ENCODE peak calls at places on chromosomes 16 and 17, in six cellular contexts. T is PC-3, B is SK-N-SH, V is GM23338, Z is MM.1S, D is GM23248. W is an unnamed sample.
A peak's percentile ranks its signal among the peaks of the same experiment; 100 is the strongest.

GRCh38 chr17:15966183-15966878 is 21.4 kb downstream of the ADORA2B start:
- DNase-seq in T (peak; percentile 93), B (no peak), V (peak; percentile 96), Z (no peak), D (no peak), W (peak; percentile 89)

GRCh38 chr17:633133-633532 is 81.5 kb downstream of the VPS53 start:
- DNase-seq in T (no peak), B (no peak), V (no peak), Z (no peak), D (peak; percentile 3), W (no peak)

GRCh38 chr17:82981141-82981540 is 98.3 kb upstream of the METRNL start:
- DNase-seq in T (no peak), B (peak; percentile 14), V (no peak), Z (no peak), D (no peak), W (no peak)

GRCh38 chr17:9291912-9292562 is 270.7 kb downstream of the NTN1 start:
- DNase-seq in T (peak; percentile 39), B (peak; percentile 67), V (peak; percentile 60), Z (no peak), D (peak; percentile 49), W (peak; percentile 44)

GRCh38 chr17:64572682-64573154 is 65.9 kb downstream of the CEP95 start:
- DNase-seq in T (peak; percentile 70), B (no peak), V (no peak), Z (no peak), D (peak; percentile 87), W (no peak)

GRCh38 chr16:17939723-17940122 is 396.8 kb downstream of the NPIPA8 start:
- DNase-seq in T (no peak), B (no peak), V (no peak), Z (peak; percentile 31), D (no peak), W (no peak)

GRCh38 chr17:53119773-53120172 is 703.0 kb upstream of the KIF2B start:
- DNase-seq in T (no peak), B (no peak), V (no peak), Z (no peak), D (no peak), W (no peak)

GRCh38 chr17:71975331-71975801 is 145.5 kb upstream of the SOX9 start:
- DNase-seq in T (peak; percentile 73), B (no peak), V (peak; percentile 4), Z (no peak), D (peak; percentile 82), W (peak; percentile 10)

GRCh38 chr17:27379863-27380533 is 76.2 kb upstream of the KSR1 start:
- DNase-seq in T (peak; percentile 61), B (peak; percentile 80), V (peak; percentile 18), Z (no peak), D (peak; percentile 75), W (peak; percentile 77)

GRCh38 chr16:15701975-15702970 is 52.2 kb downstream of the NDE1 start:
- DNase-seq in T (no peak), B (no peak), V (no peak), Z (no peak), D (peak; percentile 41), W (no peak)

DNA sequence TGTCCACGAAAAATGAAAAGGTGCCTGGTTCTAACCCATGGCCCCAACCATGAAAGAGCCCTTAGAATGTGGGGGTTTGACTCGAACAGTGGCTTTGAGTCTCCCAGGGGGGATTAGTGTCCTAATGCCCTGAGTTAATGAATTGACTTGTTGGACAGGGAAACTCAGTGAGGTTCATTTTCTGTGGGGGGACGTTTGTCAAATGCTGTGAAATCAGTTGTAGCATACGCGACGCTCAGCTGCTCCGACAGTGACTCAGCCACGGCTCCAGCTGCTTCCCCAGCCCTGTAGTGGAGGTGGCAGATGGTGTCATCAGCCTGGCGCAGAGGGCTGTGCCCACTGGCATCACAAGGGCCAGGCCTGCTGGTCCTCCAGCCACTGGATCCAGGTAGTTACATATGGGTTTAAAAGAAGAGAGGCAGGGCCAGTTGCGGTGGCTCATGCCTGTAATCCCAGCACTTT is 3.9 kb upstream of the TMEM235 start:
- DNase-seq in T (no peak), B (no peak), V (no peak), Z (no peak), D (no peak), W (peak; percentile 42)
- H3K4me3 ChIP-seq in T (no peak overlapping the region), B (no peak overlapping the region), V (no peak overlapping the region), Z (no peak overlapping the region), D (no peak overlapping the region), W (no peak overlapping the region)

GRCh38 chr17:2406903-2407790 is 6.3 kb upstream of the MNT start:
- DNase-seq in T (peak; percentile 95), B (no peak), V (no peak), Z (no peak), D (peak; percentile 98), W (no peak)
- H3F3A ChIP-seq in T (peaks cover 14% of the 10 kb centered on the region), B (peaks cover 36% of the 10 kb centered on the region), V (peaks cover 3% of the 10 kb centered on the region), Z (no peaks in the 10 kb centered on the region), D (peaks cover 51% of the 10 kb centered on the region), W (peaks cover 12% of the 10 kb centered on the region)

DNA sequence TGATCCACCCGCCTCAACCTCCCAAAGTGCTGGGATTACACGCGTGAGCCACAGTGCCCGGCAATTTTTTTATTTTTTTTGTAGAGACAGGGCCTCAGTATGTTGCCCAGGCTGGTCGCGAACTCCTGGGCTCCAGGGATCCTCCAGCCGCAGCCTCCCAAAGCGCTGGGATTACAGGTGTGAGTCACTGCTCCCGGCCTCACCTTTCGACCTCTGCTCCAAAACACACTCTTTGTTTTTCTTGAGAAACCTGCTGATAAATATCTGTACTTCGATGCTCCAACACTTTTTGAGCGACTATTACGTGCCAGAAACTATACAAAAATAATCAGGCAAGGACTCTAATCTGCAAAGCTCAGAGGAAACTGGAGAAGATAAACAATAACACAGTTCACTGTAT is 1.0 kb downstream of the MED1 start:
- DNase-seq in T (peak; percentile 2), B (no peak), V (no peak), Z (no peak), D (peak; percentile 8), W (no peak)
- TF ChIP-seq EZH2phosphoT487 in T (no peak), B (no peak), V (no peak), Z (no peak), D (no peak), W (no peak)

DNA sequence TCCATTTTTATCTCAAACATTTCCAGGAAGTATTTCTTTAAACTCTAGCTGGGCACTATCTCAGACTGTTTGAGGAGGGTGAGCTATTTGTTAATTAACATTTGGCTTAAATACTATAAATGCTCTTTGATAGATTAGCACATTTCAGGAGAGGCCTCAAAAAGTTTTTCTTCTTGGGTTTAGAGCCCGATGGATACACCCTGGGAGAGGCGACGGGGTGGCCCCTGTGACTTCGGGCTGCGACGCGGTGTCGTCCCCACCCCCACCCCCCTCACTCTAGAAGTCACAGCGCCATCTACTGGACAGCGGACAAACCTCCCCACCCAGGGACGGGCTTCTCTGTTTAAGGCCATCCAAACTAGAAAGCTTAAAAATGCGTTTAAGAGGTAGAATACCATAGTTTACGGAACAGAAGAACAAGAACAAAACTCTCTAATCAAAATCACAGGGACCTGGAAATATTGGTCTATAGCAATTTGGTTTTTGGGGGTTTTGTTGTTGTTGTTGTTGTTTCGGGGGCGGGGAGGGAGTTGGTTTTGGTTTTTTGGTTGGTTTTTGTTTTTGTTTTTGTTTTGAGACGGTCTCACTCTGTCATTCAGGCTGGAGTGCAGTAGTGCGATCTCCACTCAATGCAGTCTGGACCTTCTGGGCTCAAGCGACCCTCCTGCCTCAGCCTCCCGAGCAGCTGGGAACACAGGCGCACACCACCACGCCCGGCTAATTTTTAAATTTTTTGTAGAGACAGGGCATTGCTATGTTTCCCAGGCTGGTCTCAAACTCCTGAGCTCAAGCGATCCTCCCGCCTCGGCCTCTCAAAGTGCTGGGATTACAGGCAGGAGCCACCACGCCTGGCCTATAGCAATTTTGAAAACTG is 254.4 kb downstream of the C16orf95 start:
- DNase-seq in T (peak; percentile 73), B (peak; percentile 91), V (peak; percentile 93), Z (peak; percentile 45), D (peak; percentile 82), W (peak; percentile 94)
- H3K4me3 ChIP-seq in T (peak overlapping the region; percentile 55), B (no peak overlapping the region), V (peak overlapping the region; percentile 28), Z (no peak overlapping the region), D (peak overlapping the region; percentile 59), W (no peak overlapping the region)

DNA sequence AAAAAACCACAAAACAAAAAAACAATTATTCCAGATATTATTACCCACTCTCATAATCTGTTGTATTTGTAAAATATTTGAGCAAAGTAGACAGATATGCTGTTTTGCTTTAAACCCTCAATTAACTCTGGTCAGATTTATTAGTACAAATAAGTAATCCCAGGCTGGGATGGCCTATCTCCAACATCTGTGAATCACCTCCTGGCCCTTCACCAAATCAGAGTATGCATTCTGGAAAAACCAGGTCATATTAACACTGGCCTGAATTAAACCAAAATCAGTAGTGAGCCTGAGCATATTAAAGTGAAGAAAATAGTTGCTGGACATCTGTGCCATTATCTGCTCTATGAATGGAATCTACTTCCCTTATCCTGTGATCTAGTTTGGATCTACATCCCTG is 41.0 kb downstream of the STAT3 start:
- DNase-seq in T (no peak), B (peak; percentile 27), V (no peak), Z (no peak), D (peak; percentile 91), W (no peak)
- H3F3A ChIP-seq in T (no peaks in the 10 kb centered on the region), B (peaks cover 25% of the 10 kb centered on the region), V (peaks cover 7% of the 10 kb centered on the region), Z (no peaks in the 10 kb centered on the region), D (peaks cover 23% of the 10 kb centered on the region), W (peaks cover 25% of the 10 kb centered on the region)

DNA sequence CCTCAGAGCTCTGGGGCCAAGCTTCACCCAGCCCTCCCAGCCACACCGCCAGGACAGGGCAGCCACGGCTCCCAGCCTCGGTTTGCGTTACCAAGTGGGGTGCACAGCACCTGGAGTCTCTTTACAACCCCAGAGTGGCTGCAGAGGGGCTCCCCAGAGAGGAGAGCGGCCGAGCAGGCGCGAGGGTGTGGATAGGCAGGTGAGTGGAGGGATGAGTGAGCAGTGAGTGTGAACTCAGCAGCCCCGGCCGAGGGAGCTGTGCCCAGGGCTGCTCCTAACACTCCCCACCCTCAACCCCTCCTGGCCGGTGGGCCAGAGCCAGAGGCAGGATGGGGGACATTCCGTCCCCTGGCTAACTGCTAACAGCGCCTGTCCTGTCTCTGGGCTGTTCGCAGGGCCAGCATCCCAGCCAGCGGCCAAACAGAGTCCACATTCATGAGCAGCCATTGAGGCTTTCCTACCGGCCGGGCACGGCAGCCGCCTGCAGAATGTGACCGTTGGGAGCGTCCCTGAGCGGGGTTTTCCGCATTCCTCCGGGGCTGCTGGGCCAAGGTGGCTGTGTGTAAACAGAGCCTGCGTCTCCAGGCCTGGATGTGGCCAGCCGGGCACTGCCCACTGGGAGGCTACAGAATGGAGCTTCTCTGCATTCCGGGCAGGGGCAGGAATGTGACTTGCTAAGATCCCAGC is 5.3 kb downstream of the ZNF469 start:
- DNase-seq in T (peak; percentile 81), B (no peak), V (peak; percentile 32), Z (no peak), D (peak; percentile 42), W (peak; percentile 22)
- TF ChIP-seq EZH2phosphoT487 in T (no peak), B (no peak), V (no peak), Z (no peak), D (no peak), W (no peak)

GRCh38 chr17:56153215-56153614 is at the start of gene ANKFN1:
- DNase-seq in T (no peak), B (no peak), V (no peak), Z (no peak), D (no peak), W (peak; percentile 36)
- H3K4me3 ChIP-seq in T (no peak within 1 kb of the TSS), B (no peak within 1 kb of the TSS), V (no peak within 1 kb of the TSS), Z (no peak within 1 kb of the TSS), D (no peak within 1 kb of the TSS), W (no peak within 1 kb of the TSS)

GRCh38 chr16:89442990-89443726 is 47.2 kb downstream of the ANKRD11 start:
- DNase-seq in T (peak; percentile 85), B (peak; percentile 60), V (no peak), Z (no peak), D (peak; percentile 74), W (no peak)
- H3F3A ChIP-seq in T (no peaks in the 10 kb centered on the region), B (peaks cover 9% of the 10 kb centered on the region), V (peaks cover 6% of the 10 kb centered on the region), Z (no peaks in the 10 kb centered on the region), D (peaks cover 52% of the 10 kb centered on the region), W (peaks cover 13% of the 10 kb centered on the region)